ENCODE peak calls at places on chromosome 12, in four cellular contexts. One of them, this sample, is unnamed. For H3K4me1 and H3K9me3, the result is how much of the 10 kb centered on the place peaks cover.

GRCh38 chr12:121996050-121996944 is 25.4 kb upstream of the BCL7A start:
- DNase-seq in GM12878: no peak
- DNase-seq in A549: no peak
- DNase-seq in transverse colon: no peak
- DNase-seq in this sample: peak

GRCh38 chr12:68905731-68906130 is 27.2 kb downstream of the CPM start:
- DNase-seq in GM12878: no peak
- DNase-seq in A549: no peak
- DNase-seq in transverse colon: no peak
- DNase-seq in this sample: no peak

GRCh38 chr12:105596731-105597130 is 266.2 kb downstream of the C12orf75 start:
- DNase-seq in GM12878: no peak
- DNase-seq in A549: no peak
- DNase-seq in transverse colon: no peak
- DNase-seq in this sample: no peak

GRCh38 chr12:47753021-47754001 is 5.4 kb downstream of the RAPGEF3 start:
- DNase-seq in GM12878: no peak
- DNase-seq in A549: no peak
- DNase-seq in transverse colon: peak
- DNase-seq in this sample: peak

GRCh38 chr12:24554612-24555300 is 394.1 kb downstream of the BCAT1 start:
- DNase-seq in GM12878: no peak
- DNase-seq in A549: no peak
- DNase-seq in transverse colon: no peak
- DNase-seq in this sample: no peak

GRCh38 chr12:54015210-54015931 is 6.6 kb downstream of the HOXC8 start:
- DNase-seq in GM12878: no peak
- DNase-seq in A549: no peak
- DNase-seq in transverse colon: no peak
- DNase-seq in this sample: no peak

GRCh38 chr12:71661977-71662522 is 1.6 kb downstream of the ZFC3H1 start:
- DNase-seq in GM12878: no peak
- DNase-seq in A549: no peak
- DNase-seq in transverse colon: no peak
- DNase-seq in this sample: no peak

GRCh38 chr12:57735952-57736742 is 2.4 kb downstream of the AGAP2 start:
- DNase-seq in GM12878: no peak
- DNase-seq in A549: no peak
- DNase-seq in transverse colon: no peak
- DNase-seq in this sample: no peak

GRCh38 chr12:56676851-56677601 is 11.1 kb downstream of the PTGES3 start:
- DNase-seq in GM12878: no peak
- DNase-seq in A549: no peak
- DNase-seq in transverse colon: peak
- DNase-seq in this sample: no peak

GRCh38 chr12:6333029-6333428 is 8.8 kb downstream of the TNFRSF1A start:
- DNase-seq in GM12878: no peak
- DNase-seq in A549: no peak
- DNase-seq in transverse colon: no peak
- DNase-seq in this sample: no peak

GRCh38 chr12:6333566-6333965 is 8.3 kb downstream of the TNFRSF1A start:
- DNase-seq in GM12878: no peak
- DNase-seq in A549: no peak
- DNase-seq in transverse colon: no peak
- DNase-seq in this sample: no peak

GRCh38 chr12:6330999-6331714 is 10.7 kb downstream of the TNFRSF1A start:
- DNase-seq in GM12878: no peak
- DNase-seq in A549: no peak
- DNase-seq in transverse colon: no peak
- DNase-seq in this sample: no peak

GRCh38 chr12:6334359-6334758 is 7.5 kb downstream of the TNFRSF1A start:
- DNase-seq in GM12878: no peak
- DNase-seq in A549: no peak
- DNase-seq in transverse colon: no peak
- DNase-seq in this sample: no peak

DNA sequence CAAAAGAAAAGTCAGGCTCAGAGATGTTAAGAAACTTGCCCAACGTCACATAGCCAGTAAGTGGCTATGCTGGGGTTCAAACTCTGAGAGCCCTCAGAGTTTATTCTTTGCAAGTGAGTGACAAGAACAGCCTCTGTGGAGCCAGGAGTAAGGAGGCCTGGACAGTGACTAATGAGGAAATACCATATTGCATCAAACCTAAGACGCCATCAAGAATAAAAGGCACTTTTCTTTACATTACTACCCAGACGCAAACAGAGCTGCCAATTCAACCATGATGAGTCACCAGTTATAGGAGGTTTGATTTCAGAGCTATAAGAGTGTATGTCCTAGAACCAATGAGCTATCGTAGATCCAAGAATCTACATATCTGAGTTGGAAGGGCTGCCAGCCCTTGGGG is 9.4 kb downstream of the TNFRSF1A start:
- DNase-seq in GM12878: no peak
- DNase-seq in A549: peak
- DNase-seq in transverse colon: no peak
- DNase-seq in this sample: no peak
- H3K4me1 ChIP-seq in GM12878: under half
- H3K4me1 ChIP-seq in A549: half or more
- H3K4me1 ChIP-seq in transverse colon: half or more
- H3K4me1 ChIP-seq in this sample: under half

DNA sequence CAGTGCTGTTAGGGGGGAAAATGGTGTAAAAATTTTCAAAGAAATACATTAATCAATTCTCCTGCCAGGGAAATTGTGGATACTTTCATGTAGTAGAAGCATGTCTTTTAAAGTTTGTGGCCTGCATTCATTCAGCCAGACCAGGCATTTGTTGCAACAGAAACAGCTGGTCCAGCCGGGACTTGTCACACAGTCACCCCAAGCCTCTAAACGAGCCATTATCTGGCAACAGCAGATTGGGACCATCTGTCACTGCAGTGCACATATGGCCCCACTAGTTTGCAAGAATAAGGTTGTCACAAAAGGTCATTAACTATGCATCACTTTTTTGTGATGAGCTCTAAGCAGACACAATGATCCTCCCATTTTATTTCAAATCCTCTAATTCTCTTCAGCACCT is 193.9 kb downstream of the PHLDA1 start:
- DNase-seq in GM12878: no peak
- DNase-seq in A549: no peak
- DNase-seq in transverse colon: no peak
- DNase-seq in this sample: peak
- TF ChIP-seq POLR2A in GM12878: no peak
- TF ChIP-seq POLR2A in A549: no peak
- TF ChIP-seq POLR2A in transverse colon: no peak
- TF ChIP-seq POLR2A in this sample: no peak

DNA sequence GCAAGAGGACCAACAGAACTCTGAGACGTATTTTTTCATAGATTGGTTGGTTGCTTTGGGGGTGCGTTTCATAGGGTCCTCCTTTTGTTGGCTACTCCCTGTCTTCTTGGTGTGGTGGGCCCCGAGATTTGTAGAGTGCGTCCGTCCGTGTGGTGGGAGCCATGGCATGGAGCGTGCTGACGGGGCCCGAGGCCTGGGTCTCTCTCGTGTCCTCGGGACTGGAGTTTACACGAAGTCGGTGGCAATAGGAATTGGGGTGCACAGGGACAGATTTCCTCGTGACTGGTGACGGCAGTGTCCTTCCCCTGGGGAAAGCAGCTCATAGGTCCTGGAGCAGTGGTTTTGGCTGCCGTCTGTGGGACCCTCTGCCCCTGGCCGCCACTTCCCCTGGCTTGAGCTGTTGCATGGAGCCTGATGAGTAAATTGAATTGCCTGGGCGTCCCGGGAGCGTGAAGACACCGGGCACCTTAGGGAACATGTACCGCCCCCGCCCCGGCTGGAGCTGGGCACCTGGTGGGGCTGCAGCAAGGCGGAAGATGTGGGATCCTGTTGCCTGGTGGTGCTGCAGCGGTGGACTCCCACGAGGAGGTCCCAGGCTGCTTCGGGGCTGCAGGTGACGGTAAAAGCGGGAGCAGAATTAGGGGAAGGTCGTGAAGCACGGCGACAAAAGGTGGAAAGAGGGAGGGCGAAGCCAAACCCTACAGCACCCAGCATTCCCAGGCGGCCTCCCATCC is 153.7 kb upstream of the ALG10B start:
- DNase-seq in GM12878: no peak
- DNase-seq in A549: no peak
- DNase-seq in transverse colon: no peak
- DNase-seq in this sample: no peak
- H3K9me3 ChIP-seq in GM12878: under half
- H3K9me3 ChIP-seq in A549: under half
- H3K9me3 ChIP-seq in transverse colon: under half
- H3K9me3 ChIP-seq in this sample: under half

GRCh38 chr12:120259418-120260202 is 5.9 kb downstream of the PXN start:
- DNase-seq in GM12878: no peak
- DNase-seq in A549: no peak
- DNase-seq in transverse colon: no peak
- DNase-seq in this sample: no peak
- H3K4me1 ChIP-seq in GM12878: under half
- H3K4me1 ChIP-seq in A549: half or more
- H3K4me1 ChIP-seq in transverse colon: half or more
- H3K4me1 ChIP-seq in this sample: half or more